ENCODE peak calls at places on chromosomes 13 and 19, in seven cellular contexts. One of them, this sample, is unnamed.

GRCh38 chr13:114025432-114026127 is 51.7 kb upstream of the C13orf46 start:
- DNase-seq in kidney: no peak
- DNase-seq in A549: no peak
- DNase-seq in RWPE1: no peak
- DNase-seq in endodermal cell: no peak
- DNase-seq in MCF 10A: no peak
- DNase-seq in AG04449: no peak
- DNase-seq in this sample: no peak

GRCh38 chr19:43759515-43759914 is 4.8 kb upstream of the SMG9 start:
- DNase-seq in kidney: no peak
- DNase-seq in A549: peak; percentile 84
- DNase-seq in RWPE1: peak; percentile 86
- DNase-seq in endodermal cell: peak; percentile 62
- DNase-seq in MCF 10A: peak; percentile 96
- DNase-seq in AG04449: no peak
- DNase-seq in this sample: no peak

GRCh38 chr13:113153810-113154748 is 4.4 kb upstream of the PROZ start:
- DNase-seq in kidney: peak; percentile 95
- DNase-seq in A549: peak; percentile 47
- DNase-seq in RWPE1: peak; percentile 72
- DNase-seq in endodermal cell: peak; percentile 88
- DNase-seq in MCF 10A: peak; percentile 61
- DNase-seq in AG04449: no peak
- DNase-seq in this sample: peak; percentile 88

GRCh38 chr19:2554856-2555255 is 78.9 kb downstream of the GADD45B start:
- DNase-seq in kidney: peak; percentile 37
- DNase-seq in A549: no peak
- DNase-seq in RWPE1: no peak
- DNase-seq in endodermal cell: no peak
- DNase-seq in MCF 10A: peak; percentile 24
- DNase-seq in AG04449: no peak
- DNase-seq in this sample: no peak

GRCh38 chr19:41927810-41928192 is 448 bp downstream of the ERFL start:
- DNase-seq in kidney: peak; percentile 64
- DNase-seq in A549: no peak
- DNase-seq in RWPE1: no peak
- DNase-seq in endodermal cell: peak; percentile 71
- DNase-seq in MCF 10A: no peak
- DNase-seq in AG04449: no peak
- DNase-seq in this sample: no peak

GRCh38 chr19:57099199-57099661 is 20.6 kb upstream of the USP29 start:
- DNase-seq in kidney: peak; percentile 83
- DNase-seq in A549: peak; percentile 33
- DNase-seq in RWPE1: no peak
- DNase-seq in endodermal cell: peak; percentile 87
- DNase-seq in MCF 10A: no peak
- DNase-seq in AG04449: no peak
- DNase-seq in this sample: no peak

GRCh38 chr19:8686549-8686948 is 12.0 kb downstream of the ACTL9 start:
- DNase-seq in kidney: no peak
- DNase-seq in A549: no peak
- DNase-seq in RWPE1: no peak
- DNase-seq in endodermal cell: no peak
- DNase-seq in MCF 10A: no peak
- DNase-seq in AG04449: no peak
- DNase-seq in this sample: no peak

GRCh38 chr13:73216381-73216831 is 157.6 kb downstream of the KLF5 start:
- DNase-seq in kidney: no peak
- DNase-seq in A549: no peak
- DNase-seq in RWPE1: no peak
- DNase-seq in endodermal cell: no peak
- DNase-seq in MCF 10A: peak; percentile 88
- DNase-seq in AG04449: peak; percentile 86
- DNase-seq in this sample: no peak

GRCh38 chr19:4369888-4370260 is 26.5 kb downstream of the MPND start:
- DNase-seq in kidney: peak; percentile 84
- DNase-seq in A549: no peak
- DNase-seq in RWPE1: peak; percentile 43
- DNase-seq in endodermal cell: peak; percentile 87
- DNase-seq in MCF 10A: peak; percentile 77
- DNase-seq in AG04449: no peak
- DNase-seq in this sample: no peak

GRCh38 chr13:90594694-90595093 is 752.8 kb upstream of the MIR17HG start:
- DNase-seq in kidney: no peak
- DNase-seq in A549: no peak
- DNase-seq in RWPE1: peak; percentile 60
- DNase-seq in endodermal cell: no peak
- DNase-seq in MCF 10A: peak; percentile 89
- DNase-seq in AG04449: no peak
- DNase-seq in this sample: no peak

GRCh38 chr13:51760592-51760991 is 43.4 kb downstream of the DHRS12 start:
- DNase-seq in kidney: no peak
- DNase-seq in A549: no peak
- DNase-seq in RWPE1: no peak
- DNase-seq in endodermal cell: no peak
- DNase-seq in MCF 10A: no peak
- DNase-seq in AG04449: no peak
- DNase-seq in this sample: no peak

GRCh38 chr13:45564108-45564507 is 51.4 kb downstream of the ERICH6B start:
- DNase-seq in kidney: no peak
- DNase-seq in A549: no peak
- DNase-seq in RWPE1: peak; percentile 29
- DNase-seq in endodermal cell: peak; percentile 20
- DNase-seq in MCF 10A: peak; percentile 58
- DNase-seq in AG04449: peak; percentile 9
- DNase-seq in this sample: peak; percentile 17

GRCh38 chr19:44284968-44285367 is 19.9 kb downstream of the ZNF235 start:
- DNase-seq in kidney: no peak
- DNase-seq in A549: no peak
- DNase-seq in RWPE1: no peak
- DNase-seq in endodermal cell: no peak
- DNase-seq in MCF 10A: no peak
- DNase-seq in AG04449: no peak
- DNase-seq in this sample: no peak

GRCh38 chr19:11420429-11420893 is 1.3 kb upstream of the RGL3 start:
- DNase-seq in kidney: peak; percentile 83
- DNase-seq in A549: no peak
- DNase-seq in RWPE1: no peak
- DNase-seq in endodermal cell: peak; percentile 66
- DNase-seq in MCF 10A: no peak
- DNase-seq in AG04449: no peak
- DNase-seq in this sample: no peak

GRCh38 chr13:106496072-106496997 is 39.1 kb downstream of the EFNB2 start:
- DNase-seq in kidney: no peak
- DNase-seq in A549: no peak
- DNase-seq in RWPE1: no peak
- DNase-seq in endodermal cell: no peak
- DNase-seq in MCF 10A: no peak
- DNase-seq in AG04449: no peak
- DNase-seq in this sample: no peak

GRCh38 chr13:25771208-25771607 is 280.6 kb downstream of the SHISA2 start:
- DNase-seq in kidney: no peak
- DNase-seq in A549: no peak
- DNase-seq in RWPE1: peak; percentile 45
- DNase-seq in endodermal cell: no peak
- DNase-seq in MCF 10A: no peak
- DNase-seq in AG04449: no peak
- DNase-seq in this sample: no peak

GRCh38 chr13:42684226-42684625 is 97.2 kb upstream of the FAM216B start:
- DNase-seq in kidney: no peak
- DNase-seq in A549: no peak
- DNase-seq in RWPE1: no peak
- DNase-seq in endodermal cell: no peak
- DNase-seq in MCF 10A: no peak
- DNase-seq in AG04449: no peak
- DNase-seq in this sample: no peak

GRCh38 chr13:87669379-87669978 is 1.7 kb upstream of the SLITRK5 start:
- DNase-seq in kidney: no peak
- DNase-seq in A549: no peak
- DNase-seq in RWPE1: no peak
- DNase-seq in endodermal cell: peak; percentile 68
- DNase-seq in MCF 10A: peak; percentile 63
- DNase-seq in AG04449: no peak
- DNase-seq in this sample: no peak

DNA sequence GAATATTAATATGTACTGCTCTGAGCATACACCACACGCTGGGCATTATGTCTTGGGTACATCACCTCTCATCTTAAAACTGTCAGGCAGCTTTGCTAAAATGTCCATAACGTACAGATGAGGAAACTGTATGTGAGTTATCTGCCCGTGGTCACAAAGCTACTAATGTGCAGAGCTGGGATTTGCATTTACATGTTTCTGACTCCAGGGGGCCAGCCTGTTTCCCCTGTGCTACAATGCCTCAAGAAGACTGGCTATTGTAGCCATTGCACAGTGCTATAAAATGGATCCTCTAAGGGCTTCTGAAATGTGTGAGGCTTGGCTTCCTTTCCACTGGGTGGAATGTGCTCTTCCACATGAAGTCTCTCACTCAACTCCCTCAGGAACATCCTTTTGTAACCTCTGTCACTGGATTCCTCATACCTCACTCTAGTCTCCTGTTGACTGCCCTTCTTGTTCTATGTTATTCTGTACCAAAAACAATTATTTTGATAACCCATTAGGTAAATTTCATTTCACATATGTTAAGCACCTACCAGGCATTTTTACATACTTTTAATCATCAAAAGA is 95.6 kb upstream of the HTR2A start:
- DNase-seq in kidney: no peak
- DNase-seq in A549: no peak
- DNase-seq in RWPE1: peak; percentile 20
- DNase-seq in endodermal cell: no peak
- DNase-seq in MCF 10A: peak; percentile 39
- DNase-seq in AG04449: no peak
- DNase-seq in this sample: no peak
- TF ChIP-seq CTCF in kidney: no peak
- TF ChIP-seq CTCF in A549: no peak
- TF ChIP-seq CTCF in RWPE1: no peak
- TF ChIP-seq CTCF in endodermal cell: peak; percentile 71
- TF ChIP-seq CTCF in MCF 10A: peak; percentile 29
- TF ChIP-seq CTCF in AG04449: peak; percentile 31
- TF ChIP-seq CTCF in this sample: peak; percentile 25

DNA sequence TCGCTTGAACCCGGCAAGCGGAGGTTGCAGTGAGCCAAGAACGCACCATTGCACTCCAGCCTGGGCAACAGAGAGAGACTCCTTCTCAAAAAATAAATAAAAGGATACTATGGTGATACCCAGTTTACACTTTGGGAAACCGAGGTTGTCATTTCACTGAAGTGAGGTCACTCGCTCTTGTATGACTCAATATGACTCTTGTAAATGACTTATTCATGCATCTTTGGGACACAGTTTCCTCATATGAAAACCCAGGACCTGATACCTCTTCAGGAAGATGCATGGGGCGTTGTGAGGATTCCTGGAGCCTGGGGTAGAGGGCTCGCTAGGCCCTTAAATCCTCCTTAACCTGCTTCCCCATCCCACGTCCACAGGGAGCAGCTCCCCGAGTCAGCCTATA is 4.5 kb downstream of the PSMD8 start:
- DNase-seq in kidney: no peak
- DNase-seq in A549: no peak
- DNase-seq in RWPE1: no peak
- DNase-seq in endodermal cell: no peak
- DNase-seq in MCF 10A: no peak
- DNase-seq in AG04449: no peak
- DNase-seq in this sample: no peak
- TF ChIP-seq CTCF in kidney: no peak
- TF ChIP-seq CTCF in A549: no peak
- TF ChIP-seq CTCF in RWPE1: no peak
- TF ChIP-seq CTCF in endodermal cell: no peak
- TF ChIP-seq CTCF in MCF 10A: no peak
- TF ChIP-seq CTCF in AG04449: no peak
- TF ChIP-seq CTCF in this sample: no peak

GRCh38 chr19:48752511-48753365 is at the start of gene FUT1:
- DNase-seq in kidney: peak; percentile 92
- DNase-seq in A549: no peak
- DNase-seq in RWPE1: peak; percentile 88
- DNase-seq in endodermal cell: peak; percentile 98
- DNase-seq in MCF 10A: peak; percentile 91
- DNase-seq in AG04449: no peak
- DNase-seq in this sample: no peak
- TF ChIP-seq CTCF in kidney: no peak
- TF ChIP-seq CTCF in A549: no peak
- TF ChIP-seq CTCF in RWPE1: no peak
- TF ChIP-seq CTCF in endodermal cell: peak; percentile 67
- TF ChIP-seq CTCF in MCF 10A: no peak
- TF ChIP-seq CTCF in AG04449: no peak
- TF ChIP-seq CTCF in this sample: no peak

GRCh38 chr13:97758317-97758716 is 195.2 kb upstream of the IPO5 start:
- DNase-seq in kidney: no peak
- DNase-seq in A549: no peak
- DNase-seq in RWPE1: no peak
- DNase-seq in endodermal cell: no peak
- DNase-seq in MCF 10A: no peak
- DNase-seq in AG04449: no peak
- DNase-seq in this sample: no peak

GRCh38 chr13:97753269-97753668 is 200.2 kb upstream of the IPO5 start:
- DNase-seq in kidney: no peak
- DNase-seq in A549: no peak
- DNase-seq in RWPE1: no peak
- DNase-seq in endodermal cell: no peak
- DNase-seq in MCF 10A: no peak
- DNase-seq in AG04449: no peak
- DNase-seq in this sample: no peak

GRCh38 chr13:97751477-97751876 is 202.0 kb upstream of the IPO5 start:
- DNase-seq in kidney: no peak
- DNase-seq in A549: no peak
- DNase-seq in RWPE1: no peak
- DNase-seq in endodermal cell: no peak
- DNase-seq in MCF 10A: no peak
- DNase-seq in AG04449: no peak
- DNase-seq in this sample: no peak

GRCh38 chr13:97757807-97758206 is 195.7 kb upstream of the IPO5 start:
- DNase-seq in kidney: peak; percentile 82
- DNase-seq in A549: no peak
- DNase-seq in RWPE1: no peak
- DNase-seq in endodermal cell: no peak
- DNase-seq in MCF 10A: no peak
- DNase-seq in AG04449: no peak
- DNase-seq in this sample: no peak

DNA sequence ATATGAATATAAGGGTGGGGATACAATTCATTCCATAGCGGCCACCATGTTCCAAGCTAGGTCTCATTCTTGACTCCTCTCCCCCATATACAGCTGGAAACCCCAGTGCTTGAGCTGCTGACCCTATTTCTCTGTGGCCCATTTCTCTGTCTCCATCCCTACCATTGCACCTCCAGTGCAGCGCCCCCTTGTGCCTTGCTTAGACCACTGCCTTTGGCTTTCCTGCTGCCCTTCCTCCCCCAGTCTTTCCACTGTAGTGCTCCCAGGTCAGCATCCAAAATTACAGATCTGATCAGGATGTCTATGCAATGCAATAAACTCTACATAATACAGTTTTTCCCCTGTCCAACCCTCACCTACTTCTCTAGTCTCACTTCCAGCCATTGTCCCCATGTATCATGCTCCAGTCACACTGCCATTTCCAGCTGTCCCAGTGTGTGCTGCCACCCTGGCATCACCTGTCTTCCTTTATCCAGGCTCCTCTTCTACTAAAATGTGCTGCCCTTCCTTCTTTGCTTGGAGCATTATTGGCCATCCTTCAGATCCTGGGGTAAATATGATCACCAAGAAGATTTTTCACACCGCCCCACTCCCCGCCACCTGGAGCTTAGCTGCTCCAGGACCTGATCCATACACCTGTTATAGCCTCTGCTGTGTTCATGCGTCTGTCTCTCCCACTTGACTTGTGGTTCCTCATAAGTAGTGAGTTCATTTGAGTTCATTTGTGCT is 199.4 kb upstream of the IPO5 start:
- DNase-seq in kidney: no peak
- DNase-seq in A549: no peak
- DNase-seq in RWPE1: no peak
- DNase-seq in endodermal cell: peak; percentile 81
- DNase-seq in MCF 10A: no peak
- DNase-seq in AG04449: no peak
- DNase-seq in this sample: no peak
- TF ChIP-seq CTCF in kidney: no peak
- TF ChIP-seq CTCF in A549: no peak
- TF ChIP-seq CTCF in RWPE1: no peak
- TF ChIP-seq CTCF in endodermal cell: peak; percentile 68
- TF ChIP-seq CTCF in MCF 10A: no peak
- TF ChIP-seq CTCF in AG04449: no peak
- TF ChIP-seq CTCF in this sample: no peak

This sample was measured in osteocyte.